ENCODE peak calls at places on chromosomes 13 and 19, in eight cellular contexts. One of them, this sample, is unnamed.

GRCh38 chr13:94249512-94249911 is 230.0 kb downstream of the DCT start:
- DNase-seq in stomach: no peak
- DNase-seq in SK-N-SH: no peak
- DNase-seq in prostate gland: no peak
- DNase-seq in endothelial cell of umbilical vein: no peak
- DNase-seq in vagina: no peak
- DNase-seq in transverse colon: no peak
- DNase-seq in suprapubic skin: no peak
- DNase-seq in this sample: no peak

GRCh38 chr13:25352230-25352629 is 19.5 kb upstream of the ATP8A2 start:
- DNase-seq in stomach: no peak
- DNase-seq in SK-N-SH: peak; percentile 61
- DNase-seq in prostate gland: no peak
- DNase-seq in endothelial cell of umbilical vein: no peak
- DNase-seq in vagina: no peak
- DNase-seq in transverse colon: no peak
- DNase-seq in suprapubic skin: no peak
- DNase-seq in this sample: no peak

GRCh38 chr13:50375792-50376191 is 360.5 kb downstream of the KCNRG start:
- DNase-seq in stomach: no peak
- DNase-seq in SK-N-SH: no peak
- DNase-seq in prostate gland: no peak
- DNase-seq in endothelial cell of umbilical vein: no peak
- DNase-seq in vagina: no peak
- DNase-seq in transverse colon: no peak
- DNase-seq in suprapubic skin: no peak
- DNase-seq in this sample: no peak

GRCh38 chr19:54464044-54464623 is 556 bp upstream of the LENG9 start:
- DNase-seq in stomach: peak; percentile 99
- DNase-seq in SK-N-SH: peak; percentile 75
- DNase-seq in prostate gland: peak; percentile 98
- DNase-seq in endothelial cell of umbilical vein: peak; percentile 61
- DNase-seq in vagina: peak; percentile 99
- DNase-seq in transverse colon: peak; percentile 97
- DNase-seq in suprapubic skin: peak; percentile 98
- DNase-seq in this sample: peak; percentile 99

GRCh38 chr19:44367024-44367423 is 10.5 kb upstream of the ZNF112 start:
- DNase-seq in stomach: no peak
- DNase-seq in SK-N-SH: no peak
- DNase-seq in prostate gland: no peak
- DNase-seq in endothelial cell of umbilical vein: peak; percentile 7
- DNase-seq in vagina: no peak
- DNase-seq in transverse colon: no peak
- DNase-seq in suprapubic skin: no peak
- DNase-seq in this sample: no peak

GRCh38 chr19:38068851-38069250 is 155.2 kb downstream of the DPF1 start:
- DNase-seq in stomach: no peak
- DNase-seq in SK-N-SH: no peak
- DNase-seq in prostate gland: no peak
- DNase-seq in endothelial cell of umbilical vein: no peak
- DNase-seq in vagina: no peak
- DNase-seq in transverse colon: no peak
- DNase-seq in suprapubic skin: no peak
- DNase-seq in this sample: no peak

GRCh38 chr13:21738636-21739035 is 67.8 kb downstream of the FGF9 start:
- DNase-seq in stomach: no peak
- DNase-seq in SK-N-SH: no peak
- DNase-seq in prostate gland: no peak
- DNase-seq in endothelial cell of umbilical vein: no peak
- DNase-seq in vagina: no peak
- DNase-seq in transverse colon: no peak
- DNase-seq in suprapubic skin: no peak
- DNase-seq in this sample: no peak

GRCh38 chr19:21934593-21934992 is 76.2 kb downstream of the ZNF208 start:
- DNase-seq in stomach: no peak
- DNase-seq in SK-N-SH: no peak
- DNase-seq in prostate gland: no peak
- DNase-seq in endothelial cell of umbilical vein: no peak
- DNase-seq in vagina: no peak
- DNase-seq in transverse colon: no peak
- DNase-seq in suprapubic skin: no peak
- DNase-seq in this sample: no peak

GRCh38 chr19:19599190-19599535 is 19.3 kb downstream of the PBX4 start:
- DNase-seq in stomach: no peak
- DNase-seq in SK-N-SH: no peak
- DNase-seq in prostate gland: no peak
- DNase-seq in endothelial cell of umbilical vein: no peak
- DNase-seq in vagina: no peak
- DNase-seq in transverse colon: no peak
- DNase-seq in suprapubic skin: no peak
- DNase-seq in this sample: no peak

GRCh38 chr13:26590951-26591350 is 33.5 kb downstream of the WASF3 start:
- DNase-seq in stomach: no peak
- DNase-seq in SK-N-SH: no peak
- DNase-seq in prostate gland: no peak
- DNase-seq in endothelial cell of umbilical vein: peak; percentile 62
- DNase-seq in vagina: no peak
- DNase-seq in transverse colon: no peak
- DNase-seq in suprapubic skin: no peak
- DNase-seq in this sample: no peak

GRCh38 chr19:45376045-45376724 is 5.8 kb upstream of the ERCC2 start:
- DNase-seq in stomach: no peak
- DNase-seq in SK-N-SH: peak; percentile 10
- DNase-seq in prostate gland: peak; percentile 63
- DNase-seq in endothelial cell of umbilical vein: peak; percentile 85
- DNase-seq in vagina: no peak
- DNase-seq in transverse colon: no peak
- DNase-seq in suprapubic skin: no peak
- DNase-seq in this sample: no peak

GRCh38 chr13:46051958-46052313 is 610 bp downstream of the ZC3H13 start:
- DNase-seq in stomach: no peak
- DNase-seq in SK-N-SH: no peak
- DNase-seq in prostate gland: no peak
- DNase-seq in endothelial cell of umbilical vein: peak; percentile 49
- DNase-seq in vagina: no peak
- DNase-seq in transverse colon: no peak
- DNase-seq in suprapubic skin: no peak
- DNase-seq in this sample: no peak

GRCh38 chr19:32933571-32933970 is 38.2 kb downstream of the CEP89 start:
- DNase-seq in stomach: no peak
- DNase-seq in SK-N-SH: no peak
- DNase-seq in prostate gland: peak; percentile 59
- DNase-seq in endothelial cell of umbilical vein: no peak
- DNase-seq in vagina: no peak
- DNase-seq in transverse colon: no peak
- DNase-seq in suprapubic skin: no peak
- DNase-seq in this sample: no peak

GRCh38 chr13:51950722-51951121 is 60.5 kb downstream of the ATP7B start:
- DNase-seq in stomach: no peak
- DNase-seq in SK-N-SH: no peak
- DNase-seq in prostate gland: no peak
- DNase-seq in endothelial cell of umbilical vein: peak; percentile 33
- DNase-seq in vagina: no peak
- DNase-seq in transverse colon: no peak
- DNase-seq in suprapubic skin: peak; percentile 48
- DNase-seq in this sample: no peak

GRCh38 chr13:95335667-95336066 is 34.4 kb upstream of the ABCC4 start:
- DNase-seq in stomach: no peak
- DNase-seq in SK-N-SH: no peak
- DNase-seq in prostate gland: no peak
- DNase-seq in endothelial cell of umbilical vein: no peak
- DNase-seq in vagina: no peak
- DNase-seq in transverse colon: no peak
- DNase-seq in suprapubic skin: no peak
- DNase-seq in this sample: no peak

GRCh38 chr19:51195316-51195586 is 29.6 kb upstream of the CD33 start:
- DNase-seq in stomach: no peak
- DNase-seq in SK-N-SH: no peak
- DNase-seq in prostate gland: no peak
- DNase-seq in endothelial cell of umbilical vein: no peak
- DNase-seq in vagina: no peak
- DNase-seq in transverse colon: no peak
- DNase-seq in suprapubic skin: no peak
- DNase-seq in this sample: no peak

GRCh38 chr13:24540236-24541126 is 27.9 kb upstream of the PARP4 start:
- DNase-seq in stomach: no peak
- DNase-seq in SK-N-SH: peak; percentile 51
- DNase-seq in prostate gland: no peak
- DNase-seq in endothelial cell of umbilical vein: peak; percentile 13
- DNase-seq in vagina: no peak
- DNase-seq in transverse colon: no peak
- DNase-seq in suprapubic skin: no peak
- DNase-seq in this sample: no peak

GRCh38 chr19:3403489-3404323 is 37.3 kb downstream of the NFIC start:
- DNase-seq in stomach: peak; percentile 91
- DNase-seq in SK-N-SH: peak; percentile 93
- DNase-seq in prostate gland: peak; percentile 88
- DNase-seq in endothelial cell of umbilical vein: peak; percentile 87
- DNase-seq in vagina: peak; percentile 97
- DNase-seq in transverse colon: peak; percentile 80
- DNase-seq in suprapubic skin: peak; percentile 90
- DNase-seq in this sample: no peak

GRCh38 chr19:7534531-7534980 is 961 bp upstream of the PNPLA6 start:
- DNase-seq in stomach: peak; percentile 40
- DNase-seq in SK-N-SH: peak; percentile 80
- DNase-seq in prostate gland: peak; percentile 36
- DNase-seq in endothelial cell of umbilical vein: peak; percentile 90
- DNase-seq in vagina: no peak
- DNase-seq in transverse colon: peak; percentile 61
- DNase-seq in suprapubic skin: no peak
- DNase-seq in this sample: no peak

GRCh38 chr13:113651511-113652403 is 6.2 kb downstream of the ATP4B start:
- DNase-seq in stomach: peak; percentile 24
- DNase-seq in SK-N-SH: no peak
- DNase-seq in prostate gland: no peak
- DNase-seq in endothelial cell of umbilical vein: no peak
- DNase-seq in vagina: no peak
- DNase-seq in transverse colon: peak; percentile 4
- DNase-seq in suprapubic skin: peak; percentile 77
- DNase-seq in this sample: no peak
- H3K4me1 ChIP-seq in stomach: peaks cover 29% of the 10 kb centered on the region
- H3K4me1 ChIP-seq in SK-N-SH: peaks cover 20% of the 10 kb centered on the region
- H3K4me1 ChIP-seq in prostate gland: no peaks in the 10 kb centered on the region
- H3K4me1 ChIP-seq in endothelial cell of umbilical vein: no peaks in the 10 kb centered on the region
- H3K4me1 ChIP-seq in vagina: peaks cover 15% of the 10 kb centered on the region
- H3K4me1 ChIP-seq in transverse colon: peaks cover 15% of the 10 kb centered on the region
- H3K4me1 ChIP-seq in suprapubic skin: peaks cover 24% of the 10 kb centered on the region
- H3K4me1 ChIP-seq in this sample: peaks cover 7% of the 10 kb centered on the region

GRCh38 chr13:43473437-43473836 is 313.3 kb downstream of the ENOX1 start:
- DNase-seq in stomach: no peak
- DNase-seq in SK-N-SH: peak; percentile 57
- DNase-seq in prostate gland: no peak
- DNase-seq in endothelial cell of umbilical vein: peak; percentile 40
- DNase-seq in vagina: no peak
- DNase-seq in transverse colon: no peak
- DNase-seq in suprapubic skin: no peak
- DNase-seq in this sample: no peak

GRCh38 chr13:43472344-43472743 is 314.4 kb downstream of the ENOX1 start:
- DNase-seq in stomach: no peak
- DNase-seq in SK-N-SH: no peak
- DNase-seq in prostate gland: no peak
- DNase-seq in endothelial cell of umbilical vein: peak; percentile 22
- DNase-seq in vagina: no peak
- DNase-seq in transverse colon: no peak
- DNase-seq in suprapubic skin: no peak
- DNase-seq in this sample: no peak

GRCh38 chr13:43475135-43475534 is 311.6 kb downstream of the ENOX1 start:
- DNase-seq in stomach: no peak
- DNase-seq in SK-N-SH: no peak
- DNase-seq in prostate gland: no peak
- DNase-seq in endothelial cell of umbilical vein: no peak
- DNase-seq in vagina: no peak
- DNase-seq in transverse colon: no peak
- DNase-seq in suprapubic skin: no peak
- DNase-seq in this sample: no peak

GRCh38 chr13:43470610-43471009 is 316.2 kb downstream of the ENOX1 start:
- DNase-seq in stomach: no peak
- DNase-seq in SK-N-SH: no peak
- DNase-seq in prostate gland: no peak
- DNase-seq in endothelial cell of umbilical vein: no peak
- DNase-seq in vagina: no peak
- DNase-seq in transverse colon: no peak
- DNase-seq in suprapubic skin: no peak
- DNase-seq in this sample: no peak

GRCh38 chr13:43472980-43473379 is 313.8 kb downstream of the ENOX1 start:
- DNase-seq in stomach: no peak
- DNase-seq in SK-N-SH: no peak
- DNase-seq in prostate gland: no peak
- DNase-seq in endothelial cell of umbilical vein: no peak
- DNase-seq in vagina: no peak
- DNase-seq in transverse colon: no peak
- DNase-seq in suprapubic skin: no peak
- DNase-seq in this sample: no peak
- TF ChIP-seq CTCF in stomach: no peak
- TF ChIP-seq CTCF in SK-N-SH: no peak
- TF ChIP-seq CTCF in prostate gland: no peak
- TF ChIP-seq CTCF in endothelial cell of umbilical vein: no peak
- TF ChIP-seq CTCF in vagina: no peak
- TF ChIP-seq CTCF in transverse colon: no peak
- TF ChIP-seq CTCF in suprapubic skin: no peak
- TF ChIP-seq CTCF in this sample: no peak

DNA sequence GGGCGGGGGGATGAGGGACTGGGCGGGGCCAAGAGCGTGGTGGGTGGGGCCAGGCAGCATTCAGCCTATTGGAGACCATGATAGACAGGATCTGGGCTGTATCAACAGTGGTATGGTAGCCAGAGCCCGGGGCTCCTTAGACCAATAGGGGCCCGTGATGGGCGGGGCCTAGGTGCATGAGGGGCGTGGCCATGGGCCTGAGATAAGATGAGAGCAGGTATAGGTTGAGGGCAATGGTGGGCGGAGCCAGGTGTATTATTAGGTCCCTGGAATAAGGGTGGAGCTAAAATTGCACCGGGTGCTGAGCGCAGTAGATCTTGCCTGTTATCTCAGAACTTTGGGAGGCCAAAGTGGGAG is 5.3 kb downstream of the ABCA7 start:
- DNase-seq in stomach: peak; percentile 45
- DNase-seq in SK-N-SH: peak; percentile 72
- DNase-seq in prostate gland: no peak
- DNase-seq in endothelial cell of umbilical vein: no peak
- DNase-seq in vagina: no peak
- DNase-seq in transverse colon: peak; percentile 73
- DNase-seq in suprapubic skin: no peak
- DNase-seq in this sample: no peak
- TF ChIP-seq POLR2AphosphoS5 in stomach: no peak
- TF ChIP-seq POLR2AphosphoS5 in SK-N-SH: no peak
- TF ChIP-seq POLR2AphosphoS5 in prostate gland: no peak
- TF ChIP-seq POLR2AphosphoS5 in endothelial cell of umbilical vein: no peak
- TF ChIP-seq POLR2AphosphoS5 in vagina: no peak
- TF ChIP-seq POLR2AphosphoS5 in transverse colon: no peak
- TF ChIP-seq POLR2AphosphoS5 in suprapubic skin: no peak
- TF ChIP-seq POLR2AphosphoS5 in this sample: no peak

GRCh38 chr19:13633522-13633922 is 127.2 kb upstream of the CACNA1A start:
- DNase-seq in stomach: no peak
- DNase-seq in SK-N-SH: no peak
- DNase-seq in prostate gland: no peak
- DNase-seq in endothelial cell of umbilical vein: no peak
- DNase-seq in vagina: no peak
- DNase-seq in transverse colon: no peak
- DNase-seq in suprapubic skin: no peak
- DNase-seq in this sample: no peak
- H3K4me1 ChIP-seq in stomach: peaks cover 9% of the 10 kb centered on the region
- H3K4me1 ChIP-seq in SK-N-SH: no peaks in the 10 kb centered on the region
- H3K4me1 ChIP-seq in prostate gland: no peaks in the 10 kb centered on the region
- H3K4me1 ChIP-seq in endothelial cell of umbilical vein: no peaks in the 10 kb centered on the region
- H3K4me1 ChIP-seq in vagina: no peaks in the 10 kb centered on the region
- H3K4me1 ChIP-seq in transverse colon: peaks cover 19% of the 10 kb centered on the region
- H3K4me1 ChIP-seq in suprapubic skin: no peaks in the 10 kb centered on the region
- H3K4me1 ChIP-seq in this sample: no peaks in the 10 kb centered on the region

GRCh38 chr13:74136089-74136658 is 2.0 kb upstream of the KLF12 start:
- DNase-seq in stomach: peak; percentile 28
- DNase-seq in SK-N-SH: peak; percentile 58
- DNase-seq in prostate gland: peak; percentile 11
- DNase-seq in endothelial cell of umbilical vein: peak; percentile 62
- DNase-seq in vagina: peak; percentile 89
- DNase-seq in transverse colon: peak; percentile 31
- DNase-seq in suprapubic skin: no peak
- DNase-seq in this sample: no peak
- TF ChIP-seq CTCF in stomach: no peak
- TF ChIP-seq CTCF in SK-N-SH: peak; percentile 20
- TF ChIP-seq CTCF in prostate gland: no peak
- TF ChIP-seq CTCF in endothelial cell of umbilical vein: no peak
- TF ChIP-seq CTCF in vagina: no peak
- TF ChIP-seq CTCF in transverse colon: no peak
- TF ChIP-seq CTCF in suprapubic skin: no peak
- TF ChIP-seq CTCF in this sample: no peak

This sample was measured in Panc1.